ENCODE peak calls at places on chromosomes 7 and 10, in nine cellular contexts. V is body of pancreas, K is heart left ventricle, C is sigmoid colon, O is uterus, Q is right lobe of liver, W is gastrocnemius medialis, I is adrenal gland, B is A549. L is an unnamed sample. For H3K4me1, the result is how much of the 10 kb centered on the place peaks cover.

GRCh38 chr7:51011710-51012350 is 229.1 kb upstream of the GRB10 start:
- DNase-seq in V (no peak), K (no peak), C (no peak), O (no peak), Q (no peak), W (no peak), I (no peak), B (no peak), L (no peak)

GRCh38 chr10:32958992-32959703 is 1.1 kb upstream of the ITGB1 start:
- DNase-seq in V (no peak), K (no peak), C (no peak), O (no peak), Q (no peak), W (no peak), I (no peak), B (no peak), L (no peak)

GRCh38 chr10:133336131-133337078 is at the start of gene CALY:
- DNase-seq in V (no peak), K (no peak), C (no peak), O (no peak), Q (no peak), W (no peak), I (no peak), B (peak), L (peak)

GRCh38 chr10:122342293-122343134 is 32.0 kb upstream of the PLEKHA1 start:
- DNase-seq in V (peak), K (peak), C (no peak), O (peak), Q (peak), W (no peak), I (peak), B (peak), L (peak)

GRCh38 chr7:140029072-140029471 is 33.7 kb downstream of the PARP12 start:
- DNase-seq in V (no peak), K (no peak), C (no peak), O (no peak), Q (no peak), W (no peak), I (no peak), B (no peak), L (no peak)

GRCh38 chr10:124906551-124907001 is 35.3 kb upstream of the ZRANB1 start:
- DNase-seq in V (no peak), K (no peak), C (no peak), O (no peak), Q (peak), W (no peak), I (no peak), B (no peak), L (no peak)

GRCh38 chr10:119006451-119007210 is 22.9 kb upstream of the NANOS1 start:
- DNase-seq in V (peak), K (no peak), C (peak), O (peak), Q (peak), W (peak), I (peak), B (peak), L (no peak)

GRCh38 chr10:84540022-84540616 is 211.7 kb downstream of the CCSER2 start:
- DNase-seq in V (no peak), K (no peak), C (no peak), O (no peak), Q (no peak), W (no peak), I (no peak), B (peak), L (no peak)

GRCh38 chr10:11165591-11166543 is 148.2 kb downstream of the CELF2 start:
- DNase-seq in V (no peak), K (peak), C (peak), O (peak), Q (no peak), W (peak), I (no peak), B (peak), L (peak)

GRCh38 chr10:43125881-43126731 is 12.1 kb upstream of the CSGALNACT2 start:
- DNase-seq in V (no peak), K (peak), C (no peak), O (no peak), Q (peak), W (no peak), I (no peak), B (no peak), L (no peak)

GRCh38 chr10:2477154-2477553 is 590.2 kb upstream of the PFKP start:
- DNase-seq in V (no peak), K (no peak), C (no peak), O (no peak), Q (no peak), W (no peak), I (no peak), B (no peak), L (no peak)

GRCh38 chr7:18499407-18500197 is 4.1 kb downstream of the HDAC9 start:
- DNase-seq in V (peak), K (no peak), C (no peak), O (no peak), Q (peak), W (no peak), I (no peak), B (no peak), L (no peak)

GRCh38 chr10:24784923-24785322 is 61.2 kb upstream of the ARHGAP21 start:
- DNase-seq in V (no peak), K (no peak), C (no peak), O (no peak), Q (no peak), W (no peak), I (no peak), B (no peak), L (no peak)

GRCh38 chr10:79435271-79436065 is 10.0 kb downstream of the ZCCHC24 start:
- DNase-seq in V (no peak), K (peak), C (peak), O (peak), Q (no peak), W (no peak), I (no peak), B (no peak), L (peak)

GRCh38 chr10:7444576-7445226 is 33.9 kb upstream of the SFMBT2 start:
- DNase-seq in V (no peak), K (no peak), C (no peak), O (no peak), Q (no peak), W (no peak), I (no peak), B (no peak), L (no peak)

GRCh38 chr7:157782041-157782440 is 445.2 kb downstream of the DNAJB6 start:
- DNase-seq in V (no peak), K (no peak), C (no peak), O (no peak), Q (no peak), W (no peak), I (no peak), B (no peak), L (no peak)

GRCh38 chr10:48900296-48900695 is 39.3 kb downstream of the LRRC18 start:
- DNase-seq in V (no peak), K (no peak), C (no peak), O (no peak), Q (peak), W (no peak), I (no peak), B (no peak), L (no peak)

GRCh38 chr7:157426463-157427301 is 89.9 kb downstream of the DNAJB6 start:
- DNase-seq in V (no peak), K (no peak), C (no peak), O (no peak), Q (no peak), W (no peak), I (peak), B (no peak), L (no peak)

DNA sequence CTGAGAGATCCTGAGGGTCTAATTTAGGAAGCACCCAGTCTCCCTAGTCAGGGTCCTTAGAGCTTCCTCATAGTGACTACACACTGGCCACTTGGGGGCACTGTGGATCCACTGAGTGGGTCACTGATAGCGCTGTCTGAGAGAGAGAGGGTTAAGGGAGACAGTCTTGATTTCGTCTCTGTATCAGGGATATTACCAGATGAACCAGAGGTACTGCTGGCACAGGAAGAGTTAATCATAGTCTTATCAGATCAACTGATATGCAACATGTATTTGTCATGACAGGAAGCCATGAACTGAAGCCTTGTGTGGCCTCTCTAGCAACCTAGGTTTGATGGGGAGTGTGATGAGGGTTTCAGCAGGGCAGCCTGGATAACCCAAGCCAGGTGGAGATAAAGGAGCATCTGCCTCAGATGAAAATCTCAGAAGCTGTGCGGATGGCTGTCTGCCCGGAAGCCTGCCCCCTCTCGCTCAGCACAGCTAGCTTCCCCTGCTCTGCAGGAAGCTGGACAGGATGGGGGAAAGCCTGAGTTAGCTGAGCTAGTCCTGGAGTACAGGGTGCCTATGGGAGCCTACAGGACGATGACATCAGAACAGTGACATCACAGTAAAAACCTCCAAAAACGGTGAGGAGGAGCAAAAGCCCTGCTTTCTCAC is 214.0 kb upstream of the PRSS1 start:
- DNase-seq in V (peak), K (no peak), C (no peak), O (no peak), Q (no peak), W (peak), I (no peak), B (peak), L (no peak)
- H3K27ac ChIP-seq in V (no peak), K (no peak), C (no peak), O (no peak), Q (no peak), W (no peak), I (no peak), B (no peak), L (no peak)

DNA sequence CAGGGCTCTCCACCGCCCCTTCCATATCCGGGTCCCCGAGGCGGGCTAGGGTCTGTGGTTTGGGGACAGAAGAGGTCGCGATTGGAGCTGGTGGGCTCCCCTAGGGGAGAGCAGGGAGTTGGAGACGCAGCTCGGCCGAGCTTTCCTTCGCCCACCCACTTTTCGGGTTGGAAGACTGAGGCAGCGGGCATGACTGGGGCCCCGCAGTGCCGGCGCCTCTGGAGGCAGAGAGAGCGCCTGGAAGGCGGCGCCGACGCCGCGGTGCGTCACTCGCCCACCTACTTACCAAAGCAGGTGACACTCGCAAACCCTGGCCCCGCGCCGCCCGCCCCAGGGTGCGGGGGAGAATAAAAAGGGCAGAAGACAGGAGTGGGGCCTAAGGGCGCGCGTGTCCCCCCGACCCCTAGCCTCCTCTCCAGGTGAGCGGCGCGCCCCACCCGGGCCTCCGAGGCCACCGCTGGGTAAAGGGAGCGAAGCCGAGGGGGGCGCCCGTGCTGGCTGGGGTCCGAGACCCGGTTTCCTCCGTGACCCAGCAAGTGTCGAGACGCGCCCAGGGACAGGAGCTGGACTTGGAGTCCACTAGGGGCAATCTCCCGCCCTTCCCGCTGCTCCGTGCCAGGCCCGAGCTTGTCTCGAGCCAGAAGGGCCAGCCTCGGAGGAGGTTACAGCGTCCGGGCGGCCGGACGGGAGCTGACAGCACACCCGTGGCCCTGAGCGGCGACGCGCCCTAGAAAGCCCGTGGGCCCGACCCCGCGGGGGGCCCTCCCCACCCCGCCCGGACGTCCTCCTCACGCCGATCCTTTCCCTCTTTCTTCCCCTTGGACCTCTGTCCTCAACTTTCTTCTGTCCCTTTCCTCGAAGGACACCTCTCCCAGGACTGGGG is 34.4 kb upstream of the GRID1 start:
- DNase-seq in V (peak), K (peak), C (peak), O (peak), Q (peak), W (no peak), I (peak), B (peak), L (peak)
- TF ChIP-seq POLR2A in V (peak), K (no peak), C (no peak), O (no peak), Q (no peak), W (no peak), I (no peak), B (no peak), L (no peak)

DNA sequence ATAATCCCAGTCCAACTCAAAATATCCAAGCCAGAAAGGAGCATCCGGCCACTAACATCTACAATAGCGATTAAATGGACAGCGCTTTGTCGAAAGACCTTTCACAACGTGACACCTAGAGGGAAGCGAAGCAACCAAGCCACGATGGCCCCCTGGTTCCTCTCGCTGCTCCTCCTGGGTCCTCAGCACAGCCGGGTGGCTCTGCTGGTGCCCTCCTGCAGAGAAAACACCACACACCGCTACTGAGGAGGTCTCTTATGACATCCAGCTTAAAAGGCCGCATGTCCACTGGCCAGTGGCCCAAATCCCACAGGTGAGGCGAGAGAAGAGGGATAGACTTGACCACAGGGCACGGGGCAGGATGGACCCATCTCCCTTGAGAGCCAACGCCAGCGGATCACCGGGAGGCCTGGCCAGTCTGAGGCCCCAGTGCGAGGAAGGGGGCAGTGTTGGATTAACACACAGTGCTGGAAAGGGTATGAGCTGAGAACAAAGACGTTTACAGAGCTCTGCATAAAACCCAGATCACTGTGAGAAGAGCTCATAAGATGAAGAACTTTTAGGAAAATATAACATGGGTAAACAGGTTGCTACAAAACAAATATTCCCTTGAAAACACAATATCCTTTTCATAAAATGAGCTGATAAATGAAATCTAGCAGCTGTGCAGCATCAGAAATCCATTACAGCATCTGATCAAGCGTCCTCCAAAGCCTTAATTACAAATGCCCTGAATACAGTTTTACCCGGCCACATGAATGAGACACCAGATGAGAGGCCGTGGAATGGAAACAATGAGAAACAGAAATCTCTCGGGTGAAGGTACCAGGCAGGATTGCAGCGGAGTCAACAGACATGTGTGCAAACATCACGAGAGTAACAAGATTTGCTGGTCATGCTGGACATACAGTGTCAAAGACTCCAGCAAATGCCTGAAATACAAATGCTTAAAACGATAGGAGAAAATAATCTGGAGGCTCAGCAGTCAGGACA is 236.7 kb downstream of the DIP2C start:
- DNase-seq in V (no peak), K (no peak), C (peak), O (no peak), Q (no peak), W (no peak), I (no peak), B (no peak), L (no peak)
- H3K4me1 ChIP-seq in V (under half), K (under half), C (under half), O (under half), Q (under half), W (under half), I (under half), B (under half), L (under half)

GRCh38 chr7:134926396-134926795 is 59.9 kb upstream of the AGBL3 start:
- DNase-seq in V (no peak), K (no peak), C (no peak), O (no peak), Q (no peak), W (no peak), I (no peak), B (no peak), L (no peak)
- H3K27ac ChIP-seq in V (no peak), K (no peak), C (peak), O (no peak), Q (no peak), W (no peak), I (no peak), B (no peak), L (no peak)

GRCh38 chr7:26127411-26127810 is 24.6 kb upstream of the NFE2L3 start:
- DNase-seq in V (no peak), K (no peak), C (no peak), O (no peak), Q (no peak), W (no peak), I (no peak), B (no peak), L (no peak)
- TF ChIP-seq POLR2A in V (no peak), K (no peak), C (no peak), O (no peak), Q (no peak), W (no peak), I (no peak), B (no peak), L (no peak)

L was measured in ovary.